ENCODE peak calls at places on chromosomes 11 and 22, in seven cellular contexts. R, V, X, D, B, G and W are unnamed samples. For H3K9me3, the result is how much of the 10 kb centered on the place peaks cover.

GRCh38 chr22:35378547-35379078 is 2.3 kb upstream of the HMOX1 start:
- DNase-seq in R (no peak), V (no peak), X (no peak), D (no peak), B (no peak), G (no peak), W (no peak)

GRCh38 chr22:43919106-43919965 is 4.3 kb upstream of the PNPLA3 start:
- DNase-seq in R (no peak), V (no peak), X (no peak), D (no peak), B (peak), G (peak), W (no peak)

GRCh38 chr11:34044664-34045485 is 6.7 kb upstream of the CAPRIN1 start:
- DNase-seq in R (no peak), V (no peak), X (peak), D (no peak), B (no peak), G (no peak), W (peak)

GRCh38 chr22:20247010-20247505 is 21.1 kb downstream of the RTN4R start:
- DNase-seq in R (no peak), V (no peak), X (no peak), D (no peak), B (no peak), G (no peak), W (no peak)

GRCh38 chr11:122706261-122706660 is 50.7 kb downstream of the UBASH3B start:
- DNase-seq in R (no peak), V (no peak), X (no peak), D (no peak), B (no peak), G (no peak), W (no peak)

GRCh38 chr11:128246364-128247234 is 340.8 kb downstream of the ETS1 start:
- DNase-seq in R (no peak), V (no peak), X (no peak), D (no peak), B (no peak), G (no peak), W (no peak)

GRCh38 chr11:12075822-12076821 is 34.3 kb upstream of the MICAL2 start:
- DNase-seq in R (peak), V (peak), X (no peak), D (no peak), B (no peak), G (no peak), W (no peak)

GRCh38 chr11:45485070-45485716 is 180.2 kb downstream of the CHST1 start:
- DNase-seq in R (peak), V (no peak), X (peak), D (peak), B (peak), G (no peak), W (no peak)

GRCh38 chr11:2797741-2798361 is 87.7 kb downstream of the CDKN1C start:
- DNase-seq in R (peak), V (peak), X (no peak), D (peak), B (peak), G (no peak), W (no peak)

GRCh38 chr11:62725686-62726085 is 1.6 kb downstream of the HNRNPUL2 start:
- DNase-seq in R (no peak), V (no peak), X (no peak), D (no peak), B (no peak), G (no peak), W (no peak)

GRCh38 chr11:112903310-112903709 is 57.9 kb upstream of the NCAM1 start:
- DNase-seq in R (no peak), V (no peak), X (no peak), D (no peak), B (no peak), G (no peak), W (no peak)

GRCh38 chr11:124174001-124174400 is 9.1 kb upstream of the OR10D3 start:
- DNase-seq in R (no peak), V (no peak), X (peak), D (no peak), B (no peak), G (no peak), W (no peak)

GRCh38 chr11:206002-206384 is 1.2 kb downstream of the BET1L start:
- DNase-seq in R (peak), V (peak), X (no peak), D (no peak), B (peak), G (peak), W (no peak)

GRCh38 chr22:22026157-22026831 is 43.7 kb upstream of the TOP3B start:
- DNase-seq in R (no peak), V (no peak), X (no peak), D (no peak), B (no peak), G (no peak), W (no peak)

GRCh38 chr22:50227588-50228215 is 17.1 kb downstream of the TUBGCP6 start:
- DNase-seq in R (peak), V (no peak), X (no peak), D (no peak), B (no peak), G (no peak), W (no peak)

DNA sequence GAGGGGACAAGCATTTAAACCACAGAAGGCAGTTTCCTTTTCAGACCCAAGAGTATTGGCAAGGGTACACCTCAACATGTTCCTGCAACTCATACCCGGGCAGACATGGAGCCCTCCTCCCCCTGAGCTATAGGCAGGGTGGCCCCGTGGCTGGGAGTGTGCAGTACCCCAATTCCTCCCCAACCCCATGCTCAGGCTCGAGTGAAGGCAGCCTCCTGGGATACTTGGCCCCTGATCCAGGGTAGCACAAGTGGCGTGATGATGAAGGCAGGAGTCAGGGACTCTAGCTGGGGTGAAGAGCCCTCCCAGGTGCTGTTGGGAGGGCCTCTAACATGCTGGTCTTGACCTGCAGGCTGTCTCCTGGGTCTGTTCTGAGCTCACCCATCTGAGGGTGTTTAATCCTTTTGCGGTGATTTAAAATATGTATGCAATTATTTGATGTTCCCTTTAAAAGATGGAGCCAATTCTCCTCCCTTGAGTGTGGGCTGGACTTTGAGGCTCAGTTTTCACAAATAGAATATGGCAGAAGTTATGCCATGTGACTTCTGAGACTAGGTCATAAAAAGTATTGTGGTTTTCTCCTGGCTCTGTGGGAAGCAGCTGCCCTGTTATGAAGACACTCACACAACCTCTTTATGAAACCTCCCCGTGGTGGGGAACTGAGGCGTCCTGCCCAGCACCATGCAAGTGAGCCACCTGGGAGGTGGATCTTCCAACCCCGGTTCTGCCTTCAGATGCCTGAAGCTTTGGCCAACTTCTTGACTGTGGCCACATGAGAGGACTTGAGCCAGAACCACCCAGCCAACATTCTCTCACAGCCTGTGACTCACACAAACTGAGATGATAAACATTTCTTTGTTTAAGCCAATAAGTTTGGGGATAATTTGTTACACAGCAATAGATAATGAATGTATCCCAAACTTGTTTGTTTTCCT is 54.7 kb upstream of the NECTIN1 start:
- DNase-seq in R (no peak), V (no peak), X (no peak), D (peak), B (no peak), G (no peak), W (no peak)
- H3K9me3 ChIP-seq in R (under half), V (under half), X (under half), D (under half), B (under half), G (under half), W (under half)

DNA sequence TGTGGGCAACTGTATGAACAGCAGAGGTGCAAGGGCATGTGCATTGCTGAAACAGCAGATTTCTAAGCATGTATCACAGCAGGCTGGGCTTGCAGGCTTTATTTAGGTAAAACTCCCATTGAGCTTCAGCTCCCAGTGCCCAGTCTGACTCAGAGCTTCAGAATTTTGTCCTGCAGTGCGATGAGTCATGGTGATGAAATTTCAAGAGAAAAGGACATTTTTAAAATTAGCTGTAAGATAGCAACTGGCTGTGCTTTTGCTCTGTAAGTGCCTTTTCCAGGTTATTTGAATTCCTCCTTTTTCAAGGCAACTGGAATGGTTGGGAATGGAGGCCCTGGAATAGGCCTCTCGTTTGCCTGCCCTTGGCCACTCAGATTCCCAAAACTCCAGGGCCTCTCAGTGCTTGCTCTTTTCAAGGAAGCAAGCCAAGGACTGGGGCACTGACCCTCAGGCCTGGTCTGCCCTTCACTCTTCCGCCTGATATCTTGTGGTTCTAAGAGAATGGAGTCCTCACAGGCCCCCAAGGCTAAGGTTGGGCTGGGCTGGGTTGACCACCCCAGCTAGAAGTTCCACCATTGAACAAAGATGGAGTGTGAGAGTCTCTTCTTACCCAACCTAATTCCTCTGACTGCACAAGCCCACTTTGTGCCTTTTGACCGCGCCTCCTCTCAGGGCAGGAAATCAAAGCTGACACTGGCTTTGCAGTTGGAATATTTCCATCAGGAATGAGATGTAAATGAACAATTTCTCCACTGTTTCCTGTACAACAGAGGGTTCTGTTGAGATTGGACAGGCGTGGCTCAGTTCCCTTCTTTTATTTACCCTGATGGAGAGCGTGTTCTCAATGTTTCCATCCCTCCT is 59.5 kb upstream of the PRSS23 start:
- DNase-seq in R (peak), V (peak), X (peak), D (no peak), B (no peak), G (peak), W (peak)
- TF ChIP-seq POLR2AphosphoS5 in R (peak), V (peak), X (peak), D (peak), B (peak), G (peak), W (peak)

GRCh38 chr11:127000291-127000968 is at the start of gene KIRREL3:
- DNase-seq in R (no peak), V (no peak), X (no peak), D (no peak), B (no peak), G (no peak), W (no peak)

GRCh38 chr11:126997641-126998040 is 2.9 kb downstream of the KIRREL3 start:
- DNase-seq in R (no peak), V (no peak), X (no peak), D (no peak), B (no peak), G (no peak), W (no peak)

GRCh38 chr11:126999366-126999765 is 1.2 kb downstream of the KIRREL3 start:
- DNase-seq in R (no peak), V (no peak), X (no peak), D (no peak), B (no peak), G (no peak), W (no peak)

GRCh38 chr11:126995989-126996388 is 4.6 kb downstream of the KIRREL3 start:
- DNase-seq in R (no peak), V (no peak), X (no peak), D (no peak), B (no peak), G (no peak), W (no peak)

GRCh38 chr11:126997196-126997595 is 3.4 kb downstream of the KIRREL3 start:
- DNase-seq in R (no peak), V (no peak), X (no peak), D (no peak), B (no peak), G (no peak), W (no peak)
- H3K9me3 ChIP-seq in R (under half), V (under half), X (under half), D (under half), B (under half), G (under half), W (under half)

GRCh38 chr11:1694846-1695547 is 2.0 kb upstream of the KRTAP5-6 start:
- DNase-seq in R (no peak), V (no peak), X (no peak), D (peak), B (no peak), G (no peak), W (no peak)

GRCh38 chr11:1692708-1693326 is 4.2 kb upstream of the KRTAP5-6 start:
- DNase-seq in R (no peak), V (no peak), X (no peak), D (no peak), B (no peak), G (no peak), W (no peak)

GRCh38 chr11:1693327-1694063 is 3.5 kb upstream of the KRTAP5-6 start:
- DNase-seq in R (peak), V (peak), X (peak), D (peak), B (peak), G (peak), W (peak)

GRCh38 chr11:1695548-1696108 is 1.4 kb upstream of the KRTAP5-6 start:
- DNase-seq in R (no peak), V (no peak), X (no peak), D (peak), B (no peak), G (no peak), W (no peak)

GRCh38 chr11:1694064-1694845 is 2.7 kb upstream of the KRTAP5-6 start:
- DNase-seq in R (peak), V (peak), X (peak), D (peak), B (peak), G (peak), W (peak)
- TF ChIP-seq POLR2AphosphoS5 in R (no peak), V (no peak), X (no peak), D (peak), B (no peak), G (peak), W (peak)

GRCh38 chr11:134479206-134479955 is 67.3 kb upstream of the B3GAT1 start:
- DNase-seq in R (no peak), V (no peak), X (no peak), D (no peak), B (no peak), G (no peak), W (no peak)

GRCh38 chr11:134481135-134481534 is 69.1 kb upstream of the B3GAT1 start:
- DNase-seq in R (no peak), V (no peak), X (no peak), D (no peak), B (no peak), G (no peak), W (no peak)

GRCh38 chr11:134482128-134482527 is 70.1 kb upstream of the B3GAT1 start:
- DNase-seq in R (no peak), V (no peak), X (no peak), D (no peak), B (no peak), G (no peak), W (no peak)

GRCh38 chr11:134478611-134479010 is 66.6 kb upstream of the B3GAT1 start:
- DNase-seq in R (no peak), V (no peak), X (no peak), D (no peak), B (no peak), G (no peak), W (no peak)

GRCh38 chr11:134480129-134480652 is 68.1 kb upstream of the B3GAT1 start:
- DNase-seq in R (no peak), V (no peak), X (no peak), D (no peak), B (no peak), G (no peak), W (no peak)
- H3K9me3 ChIP-seq in R (under half), V (under half), X (under half), D (under half), B (under half), G (under half), W (under half)

GRCh38 chr22:37676691-37677627 is 1.5 kb downstream of the LGALS1 start:
- DNase-seq in R (peak), V (peak), X (peak), D (peak), B (peak), G (peak), W (peak)
- TF ChIP-seq POLR2AphosphoS5 in R (peak), V (peak), X (peak), D (peak), B (no peak), G (peak), W (peak)

DNA sequence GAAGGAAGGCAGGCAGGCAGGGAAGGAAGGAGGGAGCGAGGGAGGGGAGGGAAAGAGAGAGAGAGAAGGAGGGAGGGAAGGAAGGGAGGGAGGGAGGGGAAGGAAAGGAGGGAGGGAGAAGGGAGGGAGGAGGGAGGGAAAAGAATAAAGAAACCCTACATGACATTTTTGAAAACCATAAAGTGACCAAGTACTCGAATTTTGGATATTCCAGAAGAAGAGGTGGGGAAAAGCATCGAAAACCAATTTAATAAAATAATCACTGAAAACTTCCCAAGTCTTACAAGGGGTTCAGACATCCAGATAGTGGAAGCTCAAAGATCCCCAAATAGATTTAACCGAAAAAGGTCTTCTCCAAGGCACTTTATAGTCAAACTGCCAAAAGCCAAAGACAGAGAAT is 11.7 kb downstream of the GDPD4 start:
- DNase-seq in R (no peak), V (no peak), X (no peak), D (no peak), B (no peak), G (no peak), W (no peak)
- H3K9me3 ChIP-seq in R (under half), V (under half), X (under half), D (under half), B (under half), G (under half), W (under half)

DNA sequence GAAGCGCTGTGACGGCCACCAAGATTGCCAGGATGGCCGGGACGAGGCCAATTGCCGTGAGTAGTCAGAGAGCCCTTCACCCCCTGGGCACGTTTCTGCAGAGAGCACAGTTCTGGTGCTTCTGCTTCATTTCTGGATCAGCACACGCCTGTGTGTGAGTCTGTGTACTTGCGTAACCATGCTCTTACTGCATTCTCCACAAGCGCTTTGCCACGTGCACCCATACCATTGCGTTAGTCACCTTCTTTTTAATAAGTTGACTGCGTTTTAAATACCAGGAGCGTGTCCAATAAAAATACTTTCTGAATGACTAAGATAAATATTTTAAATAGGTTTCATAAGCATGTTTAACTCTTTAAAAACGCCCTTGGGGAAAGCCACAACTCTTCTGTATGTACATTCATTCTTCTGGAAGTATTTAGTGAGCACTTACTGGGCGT is 143.0 kb upstream of the SORL1-AS1 start:
- DNase-seq in R (peak), V (no peak), X (peak), D (no peak), B (no peak), G (peak), W (peak)
- TF ChIP-seq POLR2AphosphoS5 in R (peak), V (no peak), X (no peak), D (no peak), B (no peak), G (peak), W (no peak)

DNA sequence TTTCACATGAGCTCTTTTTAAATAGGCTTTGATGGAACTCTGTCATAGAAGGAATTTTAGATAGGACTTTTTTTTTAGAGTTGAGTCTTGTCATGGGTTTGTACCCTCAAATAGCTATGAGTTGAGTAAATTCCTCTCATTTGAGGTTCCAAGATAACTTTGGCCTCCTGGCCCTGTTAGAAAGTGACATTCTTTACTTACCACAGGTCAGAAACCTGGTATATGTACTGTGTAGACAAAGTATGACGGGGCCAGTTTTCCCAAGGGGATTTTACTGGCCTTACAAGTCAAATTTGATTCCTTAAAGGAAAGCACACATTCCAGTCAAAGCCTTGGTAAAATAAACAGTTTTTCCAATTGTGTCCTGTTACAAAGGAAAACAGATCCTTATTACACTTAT is 729.3 kb upstream of the LUZP2 start:
- DNase-seq in R (no peak), V (no peak), X (no peak), D (no peak), B (no peak), G (no peak), W (no peak)
- H3K9me3 ChIP-seq in R (under half), V (under half), X (under half), D (under half), B (under half), G (under half), W (under half)

GRCh38 chr11:16783321-16783801 is 44.9 kb downstream of the C11orf58 start:
- DNase-seq in R (peak), V (no peak), X (no peak), D (no peak), B (no peak), G (no peak), W (no peak)

GRCh38 chr11:16781821-16782220 is 43.4 kb downstream of the C11orf58 start:
- DNase-seq in R (no peak), V (no peak), X (no peak), D (no peak), B (no peak), G (no peak), W (no peak)

GRCh38 chr11:16784097-16784496 is 45.6 kb downstream of the C11orf58 start:
- DNase-seq in R (no peak), V (no peak), X (no peak), D (no peak), B (no peak), G (no peak), W (no peak)

GRCh38 chr11:16780698-16781550 is 42.5 kb downstream of the C11orf58 start:
- DNase-seq in R (no peak), V (no peak), X (no peak), D (peak), B (peak), G (no peak), W (no peak)

GRCh38 chr11:16782226-16782919 is 43.9 kb downstream of the C11orf58 start:
- DNase-seq in R (peak), V (no peak), X (no peak), D (peak), B (peak), G (no peak), W (no peak)
- TF ChIP-seq POLR2AphosphoS5 in R (no peak), V (no peak), X (no peak), D (no peak), B (no peak), G (no peak), W (no peak)